ENCODE peak calls at places on chromosomes 2 and 18, in seven cellular contexts. H is GM06990, E is fibroblast of mammary gland, Q is gastrocnemius medialis, G is fibroblast of pulmonary artery, S is tibial artery, T is transverse colon. X is an unnamed sample.

GRCh38 chr2:175205523-175205922 is 24.0 kb upstream of the ATP5MC3 start:
- DNase-seq in H (no peak), E (peak), Q (no peak), G (peak), S (no peak), T (no peak), X (no peak)

GRCh38 chr2:106197878-106198277 is 3.8 kb upstream of the UXS1 start:
- DNase-seq in H (no peak), E (peak), Q (peak), G (peak), S (peak), T (no peak), X (no peak)

GRCh38 chr2:134148843-134149472 is 104.9 kb upstream of the MGAT5 start:
- DNase-seq in H (no peak), E (peak), Q (no peak), G (no peak), S (no peak), T (no peak), X (no peak)

GRCh38 chr18:8030201-8030600 is 463.1 kb downstream of the PTPRM start:
- DNase-seq in H (no peak), E (no peak), Q (no peak), G (no peak), S (no peak), T (no peak), X (no peak)

GRCh38 chr2:130359466-130359865 is 3.6 kb downstream of the PTPN18 start:
- DNase-seq in H (no peak), E (no peak), Q (no peak), G (no peak), S (no peak), T (no peak), X (no peak)

GRCh38 chr2:174341995-174342571 is 7.3 kb downstream of the SP9 start:
- DNase-seq in H (no peak), E (no peak), Q (no peak), G (no peak), S (no peak), T (no peak), X (no peak)

GRCh38 chr18:48345596-48345995 is 63.6 kb downstream of the ZBTB7C start:
- DNase-seq in H (no peak), E (peak), Q (no peak), G (peak), S (no peak), T (peak), X (no peak)

GRCh38 chr18:38052879-38053590 is 487.4 kb upstream of the CELF4 start:
- DNase-seq in H (no peak), E (no peak), Q (no peak), G (no peak), S (no peak), T (no peak), X (no peak)

GRCh38 chr2:188079176-188079575 is 212.5 kb upstream of the GULP1 start:
- DNase-seq in H (no peak), E (peak), Q (no peak), G (peak), S (no peak), T (no peak), X (no peak)

DNA sequence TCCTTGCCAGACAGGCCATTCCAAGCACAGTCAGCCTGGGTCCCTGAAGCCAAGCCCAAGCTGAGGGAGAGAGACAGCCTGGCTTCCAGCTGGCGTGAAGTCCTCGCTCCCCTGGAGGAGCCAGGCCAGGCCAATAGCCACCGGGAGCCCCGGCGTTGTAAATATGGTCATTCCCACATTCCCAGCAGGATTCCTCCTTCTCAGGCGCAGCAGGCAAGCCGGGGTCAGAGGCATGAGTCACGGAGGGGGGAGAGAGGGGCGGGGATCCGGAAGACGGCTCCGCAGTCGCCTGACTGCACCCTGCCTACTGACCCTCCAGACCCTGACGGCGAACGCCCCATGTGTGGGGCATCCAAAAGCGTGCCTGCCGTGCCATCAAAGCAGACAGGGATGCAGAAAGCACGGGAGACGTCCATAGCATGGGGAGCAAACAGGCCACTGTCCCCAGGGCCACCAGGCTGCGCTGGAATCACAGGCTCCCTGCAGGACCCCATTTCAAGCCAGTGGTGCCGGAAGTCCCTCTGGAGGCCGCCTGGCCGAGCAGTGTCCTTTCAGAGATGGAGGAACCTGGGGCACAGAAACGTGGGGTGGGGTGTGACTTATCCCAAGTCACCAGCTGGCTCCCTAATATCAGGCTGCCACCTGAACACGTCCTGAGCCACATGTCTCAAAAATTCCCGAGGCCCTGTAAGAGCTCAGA is 48.2 kb downstream of the TWIST2 start:
- DNase-seq in H (no peak), E (peak), Q (peak), G (peak), S (peak), T (peak), X (no peak)
- TF ChIP-seq CTCF in H (no peak), E (no peak), Q (no peak), G (no peak), S (no peak), T (no peak), X (no peak)

GRCh38 chr2:200308001-200308400 is 1.5 kb downstream of the SPATS2L start:
- DNase-seq in H (no peak), E (peak), Q (no peak), G (peak), S (no peak), T (no peak), X (no peak)

GRCh38 chr2:200308421-200309295 is 2.2 kb downstream of the SPATS2L start:
- DNase-seq in H (no peak), E (peak), Q (no peak), G (peak), S (no peak), T (no peak), X (peak)

GRCh38 chr2:200306719-200306968 is 151 bp downstream of the SPATS2L start:
- DNase-seq in H (no peak), E (no peak), Q (peak), G (no peak), S (peak), T (no peak), X (no peak)

GRCh38 chr2:200306969-200307811 is 697 bp downstream of the SPATS2L start:
- DNase-seq in H (peak), E (no peak), Q (peak), G (peak), S (peak), T (peak), X (peak)

DNA sequence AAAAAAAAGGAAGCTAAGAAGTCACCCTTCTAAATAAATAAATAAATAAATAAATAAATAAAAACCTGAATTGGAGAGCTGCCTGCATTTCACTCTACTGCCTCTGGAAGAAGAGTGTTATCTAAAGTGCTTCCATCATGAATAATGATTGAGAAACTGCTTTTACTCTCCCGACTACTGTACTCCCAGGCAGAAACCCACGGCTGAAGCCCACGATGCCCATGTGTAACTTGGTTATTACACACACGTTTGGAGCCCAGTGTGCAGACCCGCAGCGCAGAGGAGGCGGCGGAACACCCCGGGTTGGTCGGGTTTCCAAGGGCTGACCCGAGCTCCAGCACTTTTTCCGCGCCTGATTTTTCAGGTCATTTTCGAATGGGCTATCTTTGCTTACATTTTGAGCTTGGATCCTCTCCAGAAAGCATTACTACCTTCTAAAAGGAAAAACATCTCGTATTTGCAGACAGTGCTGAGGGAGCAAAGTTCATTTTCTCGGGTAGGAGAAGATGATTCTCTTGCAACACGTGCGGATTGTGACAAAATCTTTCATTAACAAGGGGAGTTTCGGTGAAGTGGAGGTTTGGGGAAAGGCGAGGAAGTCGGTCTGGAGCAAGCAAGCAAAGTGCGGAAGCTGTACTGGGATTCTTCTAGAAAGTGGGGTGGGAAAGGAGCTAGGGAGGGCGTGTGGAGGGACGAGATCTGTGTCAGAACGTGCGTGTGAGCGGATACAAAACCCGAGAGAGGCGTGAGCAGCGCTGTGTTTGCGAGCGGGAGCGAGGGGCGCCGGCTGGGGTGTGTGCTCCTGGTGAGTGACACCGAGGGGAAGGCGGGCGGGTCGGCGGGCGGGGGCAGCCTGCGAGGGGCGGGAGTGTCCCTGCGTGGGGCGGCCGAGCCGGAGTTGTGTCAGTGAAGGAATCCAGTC is at the start of gene SPATS2L:
- DNase-seq in H (peak), E (peak), Q (peak), G (peak), S (peak), T (peak), X (peak)
- H3K4me3 ChIP-seq in H (peak), E (peak), Q (peak), G (peak), S (peak), T (peak), X (peak)

DNA sequence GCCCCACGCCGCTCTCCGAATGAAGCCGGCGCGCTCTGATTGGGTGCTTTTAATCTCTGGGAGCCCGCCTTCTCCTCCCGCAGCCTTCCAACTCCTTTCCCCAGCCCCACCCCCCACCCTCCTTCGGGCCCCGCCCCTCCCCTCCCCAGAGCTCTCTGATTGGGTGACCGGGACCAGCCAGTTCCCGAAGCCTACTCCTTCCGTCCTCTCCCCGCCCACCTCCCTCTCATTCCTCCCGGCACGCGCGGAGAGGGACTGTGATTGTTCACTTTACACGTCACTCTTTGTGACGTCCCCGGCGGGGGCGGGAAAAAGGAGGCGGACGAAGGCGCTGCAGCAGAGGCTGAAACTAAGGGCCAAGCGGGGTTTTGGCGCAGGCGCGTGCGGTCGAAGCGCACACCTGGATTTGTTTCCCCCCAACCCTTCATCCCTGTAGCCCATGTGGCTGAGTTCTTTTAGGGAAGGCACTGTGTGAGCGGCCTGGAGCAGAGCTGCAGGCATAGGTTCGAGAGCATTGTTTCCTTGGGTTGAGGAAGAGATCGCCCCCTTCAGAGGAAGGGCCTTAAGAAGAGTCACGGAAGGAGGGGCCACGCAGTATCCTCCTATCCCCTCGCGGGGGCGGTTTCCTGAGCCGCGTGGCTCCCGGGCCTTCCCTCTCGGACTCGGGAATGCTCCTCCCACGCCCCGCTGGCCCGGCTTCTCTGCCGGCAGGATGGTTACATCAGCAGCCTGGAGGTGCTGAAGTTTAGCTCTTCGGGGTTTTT is at the start of gene MEX3C:
- DNase-seq in H (peak), E (peak), Q (peak), G (peak), S (peak), T (peak), X (peak)
- TF ChIP-seq CTCF in H (peak), E (peak), Q (no peak), G (peak), S (peak), T (peak), X (peak)

GRCh38 chr18:46010050-46010449 is 42.9 kb upstream of the EPG5 start:
- DNase-seq in H (no peak), E (no peak), Q (no peak), G (no peak), S (no peak), T (no peak), X (no peak)
- H3K4me3 ChIP-seq in H (no peak), E (no peak), Q (no peak), G (no peak), S (no peak), T (no peak), X (no peak)

DNA sequence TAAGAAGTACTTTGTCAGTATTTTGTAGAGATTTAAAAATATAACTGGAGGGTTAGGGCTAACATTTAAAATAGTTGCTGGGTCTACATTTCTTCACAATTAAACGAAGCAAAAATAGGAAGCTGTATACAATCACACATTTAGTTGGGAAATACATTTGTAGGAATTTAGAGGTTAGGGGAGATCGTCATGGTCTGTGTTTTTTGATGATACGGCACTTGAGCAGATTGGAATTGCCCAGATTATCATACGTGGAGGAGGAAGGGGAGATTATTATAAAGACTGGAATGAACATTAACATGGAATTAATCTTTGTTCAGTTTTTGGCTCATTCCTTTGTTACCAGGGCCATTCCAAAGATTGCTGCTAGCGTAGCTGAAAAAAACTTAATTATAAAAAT is 84.6 kb downstream of the MTA3 start:
- DNase-seq in H (no peak), E (no peak), Q (no peak), G (no peak), S (no peak), T (no peak), X (no peak)
- TF ChIP-seq CTCF in H (no peak), E (no peak), Q (no peak), G (no peak), S (no peak), T (no peak), X (no peak)

GRCh38 chr2:45007961-45008295 is 1.3 kb downstream of the SIX2 start:
- DNase-seq in H (no peak), E (no peak), Q (no peak), G (no peak), S (no peak), T (no peak), X (no peak)
- H3K4me3 ChIP-seq in H (no peak), E (peak), Q (peak), G (peak), S (peak), T (no peak), X (no peak)

X was measured in GM12865.